ENCODE peak calls at places on chromosome 1, in five cellular contexts. P, C, K, B and M are unnamed samples.

GRCh38 chr1:212980123-212980800 is 29.9 kb downstream of the VASH2 start:
- DNase-seq in P (no peak), C (no peak), K (no peak), B (no peak), M (no peak)

GRCh38 chr1:151837841-151838490 is 1.7 kb downstream of the C2CD4D start:
- DNase-seq in P (no peak), C (no peak), K (no peak), B (no peak), M (peak; percentile 18)

GRCh38 chr1:24102966-24103365 is 9.0 kb downstream of the MYOM3 start:
- DNase-seq in P (no peak), C (no peak), K (no peak), B (peak; percentile 23), M (no peak)

GRCh38 chr1:30692201-30692947 is 31.0 kb downstream of the MATN1 start:
- DNase-seq in P (no peak), C (no peak), K (no peak), B (no peak), M (no peak)

GRCh38 chr1:147811751-147812150 is 51.3 kb upstream of the GJA5 start:
- DNase-seq in P (no peak), C (no peak), K (no peak), B (no peak), M (no peak)

GRCh38 chr1:234924450-234925355 is 203.9 kb downstream of the TOMM20 start:
- DNase-seq in P (no peak), C (no peak), K (peak; percentile 49), B (no peak), M (no peak)

GRCh38 chr1:31811605-31812004 is 4.2 kb downstream of the SPOCD1 start:
- DNase-seq in P (no peak), C (no peak), K (peak; percentile 65), B (peak; percentile 27), M (no peak)

GRCh38 chr1:41072051-41072450 is 50.5 kb upstream of the SLFNL1 start:
- DNase-seq in P (no peak), C (no peak), K (no peak), B (no peak), M (no peak)

GRCh38 chr1:62335656-62336055 is 16.4 kb upstream of the KANK4 start:
- DNase-seq in P (no peak), C (no peak), K (no peak), B (no peak), M (no peak)

GRCh38 chr1:187001198-187001904 is 172.6 kb downstream of the PLA2G4A start:
- DNase-seq in P (no peak), C (no peak), K (no peak), B (peak; percentile 11), M (no peak)

GRCh38 chr1:241074507-241074906 is 282.5 kb downstream of the RGS7 start:
- DNase-seq in P (no peak), C (no peak), K (no peak), B (no peak), M (no peak)

GRCh38 chr1:29181413-29182225 is at the start of gene SRSF4:
- DNase-seq in P (peak; percentile 98), C (peak; percentile 99), K (peak; percentile 99), B (peak; percentile 97), M (peak; percentile 99)
- TF ChIP-seq POLR2A in P (peak; percentile 88), C (no peak), K (peak; percentile 60), B (peak; percentile 55), M (peak; percentile 81)

DNA sequence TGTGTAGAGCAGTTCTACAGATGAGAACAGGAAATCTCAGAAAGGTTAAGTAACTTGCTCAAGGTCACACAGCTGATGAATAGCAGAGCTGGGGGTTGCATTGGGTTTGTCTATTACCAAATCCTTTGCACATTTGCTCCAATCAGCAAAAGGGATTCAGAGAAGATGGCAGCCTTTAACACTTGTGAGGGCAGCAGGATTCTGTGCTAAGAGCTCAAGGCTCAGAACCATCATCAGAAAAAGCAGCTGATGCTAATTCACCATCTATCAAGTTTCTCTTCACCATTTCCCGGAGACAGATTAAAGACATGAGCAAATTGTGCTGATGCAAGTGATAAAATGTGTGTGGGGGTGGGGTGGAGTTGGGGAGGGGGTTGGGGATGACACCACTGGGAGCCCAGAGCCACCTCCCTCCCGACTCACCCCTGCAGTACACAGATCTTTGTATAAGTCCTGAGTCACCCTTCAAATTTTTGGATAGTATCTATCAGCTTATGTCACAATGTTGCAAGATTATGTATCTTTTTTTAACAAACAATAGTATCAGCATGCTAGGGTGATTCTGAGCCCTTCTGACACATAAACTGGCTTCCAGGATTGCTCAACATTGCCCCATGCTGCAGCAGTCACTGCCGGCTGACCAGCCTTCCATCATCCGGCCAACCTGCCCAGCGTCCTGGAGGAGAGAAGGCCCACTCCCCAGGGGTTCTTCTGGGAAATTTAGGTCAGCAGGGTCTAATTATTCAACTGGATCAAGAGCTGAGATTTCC is 2.8 kb upstream of the SPSB1 start:
- DNase-seq in P (peak; percentile 27), C (no peak), K (no peak), B (peak; percentile 77), M (peak; percentile 9)
- TF ChIP-seq POLR2A in P (no peak), C (no peak), K (no peak), B (no peak), M (no peak)

GRCh38 chr1:17112496-17113236 is 6.6 kb downstream of the PADI2 start:
- DNase-seq in P (no peak), C (no peak), K (no peak), B (no peak), M (no peak)
- TF ChIP-seq POLR2A in P (no peak), C (no peak), K (no peak), B (no peak), M (no peak)

DNA sequence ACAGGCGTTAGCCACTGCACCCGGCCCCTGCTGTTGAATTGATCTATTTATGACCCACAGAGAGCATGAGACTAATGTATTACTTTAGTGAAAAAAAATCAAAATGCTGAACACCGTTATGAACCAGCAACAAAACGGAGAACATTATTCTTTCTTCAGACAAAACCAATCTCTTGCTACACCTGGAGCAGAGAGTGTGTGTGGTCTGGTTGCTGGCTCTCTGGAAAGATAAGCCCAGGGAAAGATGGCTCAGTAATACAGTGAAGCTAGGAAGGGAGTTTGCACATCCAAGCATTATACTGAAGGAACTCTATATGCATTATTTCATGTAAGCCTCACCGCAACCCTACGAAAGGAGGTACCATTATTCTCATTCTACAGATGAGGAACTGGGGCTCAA is 117.0 kb downstream of the GLUL start:
- DNase-seq in P (no peak), C (no peak), K (no peak), B (no peak), M (no peak)
- TF ChIP-seq POLR2A in P (no peak), C (no peak), K (no peak), B (no peak), M (no peak)

GRCh38 chr1:155127105-155127671 is 488 bp upstream of the EFNA1 start:
- DNase-seq in P (peak; percentile 93), C (peak; percentile 82), K (peak; percentile 83), B (peak; percentile 92), M (peak; percentile 35)
- TF ChIP-seq POLR2A in P (peak; percentile 70), C (no peak), K (peak; percentile 21), B (no peak), M (no peak)